ENCODE peak calls at places on chromosome 7, in four cellular contexts. R, L, U and J are unnamed samples.

GRCh38 chr7:39589323-39590111 is 23.3 kb downstream of the YAE1 start:
- DNase-seq in L (peak; percentile 45), U (no peak), R (peak; percentile 75), J (peak; percentile 84)

GRCh38 chr7:110065112-110065511 is 1025.8 kb upstream of the LRRN3 start:
- DNase-seq in R (no peak), L (no peak), U (no peak), J (no peak)

GRCh38 chr7:27814054-27814453 is 74.1 kb downstream of the TAX1BP1 start:
- DNase-seq in U (no peak), L (no peak), R (no peak), J (peak; percentile 26)

GRCh38 chr7:19916011-19916410 is 142.6 kb upstream of the TMEM196 start:
- DNase-seq in R (no peak), U (no peak), L (no peak), J (no peak)

GRCh38 chr7:156655983-156656382 is 15.4 kb downstream of the RNF32 start:
- DNase-seq in U (no peak), R (no peak), L (no peak), J (no peak)

GRCh38 chr7:116188-116981 is 76.0 kb upstream of the FAM20C start:
- DNase-seq in U (no peak), L (no peak), R (no peak), J (no peak)

GRCh38 chr7:69245646-69246045 is 352.6 kb upstream of the AUTS2 start:
- DNase-seq in L (no peak), R (no peak), U (no peak), J (no peak)

GRCh38 chr7:28551311-28551710 is 139.0 kb downstream of the CREB5 start:
- DNase-seq in U (no peak), R (no peak), L (no peak), J (peak; percentile 52)

GRCh38 chr7:141118809-141119586 is 45.1 kb downstream of the TMEM178B start:
- DNase-seq in U (no peak), R (no peak), L (no peak), J (no peak)

GRCh38 chr7:105880571-105881330 is 4.4 kb upstream of the ATXN7L1 start:
- DNase-seq in R (no peak), L (no peak), U (no peak), J (no peak)

GRCh38 chr7:129343099-129343700 is 91.0 kb upstream of the STRIP2 start:
- DNase-seq in R (peak; percentile 62), U (no peak), L (no peak), J (peak; percentile 75)

GRCh38 chr7:152136623-152137022 is 111.1 kb downstream of the GALNT11 start:
- DNase-seq in L (no peak), U (no peak), R (no peak), J (peak; percentile 31)

GRCh38 chr7:37488163-37488759 is 39.6 kb upstream of the ELMO1 start:
- DNase-seq in U (no peak), R (no peak), L (no peak), J (no peak)
- H2AFZ ChIP-seq in U (no peak overlapping the region), R (no peak overlapping the region), L (peak overlapping the region; percentile 6), J (no peak overlapping the region)

GRCh38 chr7:37493810-37494209 is 45.1 kb upstream of the ELMO1 start:
- DNase-seq in U (no peak), R (no peak), L (no peak), J (no peak)

GRCh38 chr7:37493123-37493522 is 44.5 kb upstream of the ELMO1 start:
- DNase-seq in R (no peak), L (no peak), U (no peak), J (no peak)

GRCh38 chr7:37489703-37490102 is 41.0 kb upstream of the ELMO1 start:
- DNase-seq in L (no peak), U (no peak), R (no peak), J (no peak)

GRCh38 chr7:37494940-37495339 is 46.3 kb upstream of the ELMO1 start:
- DNase-seq in L (no peak), R (no peak), U (no peak), J (no peak)

GRCh38 chr7:37491919-37492694 is 43.4 kb upstream of the ELMO1 start:
- DNase-seq in L (no peak), R (no peak), U (peak; percentile 96), J (no peak)
- TF ChIP-seq CHD1 in L (no peak), R (no peak), U (no peak), J (no peak)

DNA sequence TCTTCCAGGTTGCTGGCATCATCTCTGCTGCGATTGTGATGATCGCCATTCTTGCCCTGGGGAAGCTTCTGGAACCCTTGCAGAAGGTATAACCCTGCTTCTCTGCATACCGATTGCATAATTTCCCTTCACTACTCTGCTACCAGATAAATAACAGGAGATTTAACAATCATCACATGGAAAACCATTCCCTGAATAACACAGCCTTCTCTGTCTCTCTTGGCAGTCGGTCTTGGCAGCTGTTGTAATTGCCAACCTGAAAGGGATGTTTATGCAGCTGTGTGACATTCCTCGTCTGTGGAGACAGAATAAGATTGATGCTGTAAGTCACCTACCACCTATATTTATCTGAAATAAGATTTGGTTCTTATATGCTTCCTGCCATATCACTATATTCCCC is 33.8 kb downstream of the SLC26A4 start:
- DNase-seq in U (no peak), L (no peak), R (no peak), J (peak; percentile 22)
- H2AFZ ChIP-seq in U (no peak overlapping the region), L (no peak overlapping the region), R (no peak overlapping the region), J (no peak overlapping the region)

GRCh38 chr7:55127622-55128081 is 108.8 kb downstream of the EGFR start:
- DNase-seq in U (no peak), L (no peak), R (no peak), J (peak; percentile 85)

GRCh38 chr7:55130554-55131198 is 111.9 kb downstream of the EGFR start:
- DNase-seq in L (no peak), R (no peak), U (no peak), J (peak; percentile 97)

GRCh38 chr7:55130079-55130476 is 111.3 kb downstream of the EGFR start:
- DNase-seq in L (no peak), R (no peak), U (no peak), J (peak; percentile 41)

GRCh38 chr7:55128693-55129394 is 110.0 kb downstream of the EGFR start:
- DNase-seq in L (no peak), U (no peak), R (no peak), J (peak; percentile 63)

GRCh38 chr7:55129409-55130078 is 110.7 kb downstream of the EGFR start:
- DNase-seq in L (no peak), R (no peak), U (no peak), J (peak; percentile 79)
- TF ChIP-seq CHD1 in L (no peak), R (no peak), U (no peak), J (no peak)

DNA sequence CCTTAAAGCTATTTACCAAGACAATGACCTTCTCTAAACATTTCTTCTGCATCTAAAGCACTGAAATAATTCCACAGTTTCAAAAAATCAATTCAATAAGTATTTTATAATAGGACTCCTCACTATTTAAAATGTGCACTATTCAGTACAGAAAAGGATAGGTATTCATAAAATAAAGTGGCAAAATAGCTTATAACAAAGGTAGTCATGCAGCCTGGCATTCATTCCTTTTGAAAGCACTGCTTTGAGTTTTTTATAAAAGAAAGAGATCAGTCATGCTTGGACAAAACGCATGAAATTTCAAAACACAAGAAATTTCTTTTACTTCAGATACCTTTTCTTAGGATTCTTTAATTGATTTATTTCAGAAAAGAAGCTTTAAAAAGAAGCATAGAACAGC is 689.7 kb upstream of the PHF14 start:
- DNase-seq in U (no peak), R (no peak), L (no peak), J (no peak)
- H2AFZ ChIP-seq in U (peak overlapping the region; percentile 19), R (no peak overlapping the region), L (no peak overlapping the region), J (no peak overlapping the region)